ENCODE peak calls at places on chromosomes 2 and 18, in five cellular contexts. F, G, R, N and Y are unnamed samples.

GRCh38 chr2:222795671-222796357 is 65.0 kb upstream of the ACSL3 start:
- DNase-seq in R (no peak), G (no peak), N (no peak), F (no peak), Y (no peak)

GRCh38 chr18:41959045-41959444 is 4.0 kb downstream of the PIK3C3 start:
- DNase-seq in G (no peak), N (no peak), F (no peak), R (no peak), Y (no peak)

GRCh38 chr2:23446916-23447315 is 61.9 kb downstream of the KLHL29 start:
- DNase-seq in G (no peak), N (no peak), R (no peak), F (no peak), Y (no peak)

GRCh38 chr18:37019157-37019571 is 190.2 kb downstream of the KIAA1328 start:
- DNase-seq in N (no peak), G (no peak), R (no peak), F (no peak), Y (no peak)

GRCh38 chr18:22539045-22539444 is 121.3 kb upstream of the CTAGE1 start:
- DNase-seq in G (no peak), F (no peak), N (no peak), R (no peak), Y (no peak)

GRCh38 chr2:31312898-31313297 is 78.9 kb downstream of the EHD3 start:
- DNase-seq in R (no peak), F (no peak), G (no peak), N (peak; percentile 21), Y (no peak)

GRCh38 chr2:240913810-240914644 is 7.9 kb downstream of the CROCC2 start:
- DNase-seq in G (peak; percentile 80), N (no peak), R (peak; percentile 28), F (peak; percentile 81), Y (peak; percentile 73)

GRCh38 chr2:66665124-66665984 is 230.4 kb downstream of the MEIS1 start:
- DNase-seq in G (no peak), N (no peak), F (no peak), R (no peak), Y (no peak)

GRCh38 chr18:59605633-59606192 is 91.5 kb downstream of the CCBE1 start:
- DNase-seq in G (no peak), N (no peak), R (no peak), F (no peak), Y (no peak)

GRCh38 chr2:96205238-96205637 is 3.4 kb downstream of the STARD7 start:
- DNase-seq in N (no peak), G (no peak), F (no peak), R (no peak), Y (no peak)

GRCh38 chr2:1795261-1795828 is 51.0 kb upstream of the PXDN start:
- DNase-seq in N (no peak), G (no peak), F (no peak), R (no peak), Y (no peak)

GRCh38 chr18:74511823-74512222 is 15.7 kb downstream of the CNDP2 start:
- DNase-seq in F (peak; percentile 16), N (no peak), G (no peak), R (no peak), Y (no peak)

GRCh38 chr2:215522237-215522636 is 86.4 kb upstream of the FN1 start:
- DNase-seq in N (no peak), F (no peak), R (no peak), G (no peak), Y (no peak)

GRCh38 chr2:1856922-1857321 is 112.6 kb upstream of the PXDN start:
- DNase-seq in N (no peak), G (no peak), F (no peak), R (no peak), Y (no peak)

GRCh38 chr2:14634885-14635871 is 2.7 kb downstream of the LRATD1 start:
- DNase-seq in N (no peak), F (no peak), G (no peak), R (no peak), Y (no peak)

GRCh38 chr2:160465406-160465805 is 28.2 kb downstream of the RBMS1 start:
- DNase-seq in G (no peak), R (no peak), N (no peak), F (no peak), Y (no peak)

GRCh38 chr18:62964432-62964831 is 249.1 kb downstream of the PHLPP1 start:
- DNase-seq in R (no peak), F (no peak), G (no peak), N (no peak), Y (no peak)

GRCh38 chr2:53652131-53652530 is 115.5 kb upstream of the CHAC2 start:
- DNase-seq in G (no peak), N (no peak), F (no peak), R (no peak), Y (no peak)

GRCh38 chr18:24672165-24672950 is 211.9 kb downstream of the HRH4 start:
- DNase-seq in R (no peak), F (no peak), N (no peak), G (no peak), Y (no peak)

GRCh38 chr2:235234711-235235110 is 259.1 kb upstream of the AGAP1 start:
- DNase-seq in G (no peak), N (no peak), R (no peak), F (no peak), Y (no peak)

GRCh38 chr2:129113776-129114175 is 795.1 kb upstream of the HS6ST1 start:
- DNase-seq in F (no peak), R (no peak), G (no peak), N (no peak), Y (no peak)

GRCh38 chr2:127083819-127084503 is 23.0 kb downstream of the BIN1 start:
- DNase-seq in F (no peak), G (no peak), N (no peak), R (no peak), Y (peak; percentile 78)

GRCh38 chr2:152582081-152582480 is 135.2 kb downstream of the PRPF40A start:
- DNase-seq in G (no peak), N (no peak), R (no peak), F (no peak), Y (no peak)

GRCh38 chr2:168439536-168439935 is 16.5 kb upstream of the CERS6 start:
- DNase-seq in R (no peak), G (no peak), F (no peak), N (no peak), Y (no peak)

GRCh38 chr2:70280242-70280798 is 13.2 kb downstream of the SNRPG start:
- DNase-seq in R (no peak), N (no peak), F (no peak), G (no peak), Y (no peak)

GRCh38 chr2:84861539-84861938 is 19.3 kb downstream of the TRABD2A start:
- DNase-seq in F (no peak), R (no peak), G (no peak), N (no peak), Y (no peak)

GRCh38 chr18:5315838-5316237 is 20.3 kb upstream of the ZBTB14 start:
- DNase-seq in N (no peak), F (no peak), G (no peak), R (no peak), Y (no peak)

GRCh38 chr2:109339519-109339991 is 210.6 kb downstream of the SH3RF3 start:
- DNase-seq in N (peak; percentile 12), F (no peak), G (no peak), R (no peak), Y (peak; percentile 87)

GRCh38 chr2:239012228-239012627 is 164.3 kb downstream of the TWIST2 start:
- DNase-seq in F (peak; percentile 3), G (no peak), R (no peak), N (no peak), Y (no peak)